ENCODE peak calls at places on chromosomes 1 and 21, in five cellular contexts. I is cardiac muscle cell; T is neural progenitor cell; U is CD8-positive, alpha-beta T cell; Y is upper lobe of right lung. G is an unnamed sample.

GRCh38 chr1:245742891-245743290 is 588.1 kb downstream of the KIF26B start:
- DNase-seq in I (no peak), T (peak; percentile 27), U (no peak), Y (no peak), G (no peak)

GRCh38 chr1:16162163-16162822 is 6.4 kb upstream of the EPHA2 start:
- DNase-seq in I (peak; percentile 52), T (peak; percentile 80), U (peak; percentile 50), Y (no peak), G (no peak)

GRCh38 chr1:90579212-90579802 is 137.8 kb downstream of the BARHL2 start:
- DNase-seq in I (peak; percentile 65), T (peak; percentile 59), U (no peak), Y (no peak), G (peak; percentile 24)

GRCh38 chr1:165075725-165076370 is 280.7 kb downstream of the LMX1A start:
- DNase-seq in I (peak; percentile 66), T (peak; percentile 60), U (no peak), Y (no peak), G (no peak)

GRCh38 chr1:243921113-243921512 is 71.1 kb upstream of the AKT3 start:
- DNase-seq in I (no peak), T (no peak), U (no peak), Y (no peak), G (no peak)

GRCh38 chr1:158025576-158026230 is 32.3 kb downstream of the KIRREL1 start:
- DNase-seq in I (no peak), T (peak; percentile 33), U (no peak), Y (no peak), G (no peak)

GRCh38 chr1:24930703-24931480 is 816 bp upstream of the RUNX3 start:
- DNase-seq in I (no peak), T (peak; percentile 21), U (no peak), Y (no peak), G (no peak)

GRCh38 chr1:18109756-18110597 is 2.4 kb downstream of the IGSF21 start:
- DNase-seq in I (peak; percentile 36), T (peak; percentile 87), U (no peak), Y (no peak), G (no peak)

GRCh38 chr1:10834770-10835412 is 38.4 kb upstream of the CASZ1 start:
- DNase-seq in I (no peak), T (no peak), U (no peak), Y (peak; percentile 47), G (no peak)

GRCh38 chr1:198042168-198042567 is 114.6 kb upstream of the NEK7 start:
- DNase-seq in I (no peak), T (no peak), U (no peak), Y (no peak), G (no peak)

GRCh38 chr21:34846601-34847112 is 177.9 kb downstream of the CLIC6 start:
- DNase-seq in I (peak; percentile 21), T (peak; percentile 51), U (no peak), Y (peak; percentile 70), G (no peak)

GRCh38 chr21:33268736-33269441 is 2.7 kb downstream of the IL10RB start:
- DNase-seq in I (no peak), T (no peak), U (no peak), Y (peak; percentile 94), G (no peak)

GRCh38 chr1:20708057-20708456 is 9.8 kb downstream of the KIF17 start:
- DNase-seq in I (no peak), T (no peak), U (no peak), Y (no peak), G (no peak)

GRCh38 chr1:51878307-51878615 is 266 bp downstream of the NRDC start:
- DNase-seq in I (no peak), T (no peak), U (no peak), Y (no peak), G (no peak)

GRCh38 chr21:36852293-36852692 is 114.2 kb downstream of the HLCS start:
- DNase-seq in I (no peak), T (no peak), U (no peak), Y (no peak), G (no peak)

GRCh38 chr1:23478896-23479790 is 4.8 kb downstream of the ASAP3 start:
- DNase-seq in I (peak; percentile 88), T (no peak), U (no peak), Y (peak; percentile 87), G (no peak)

GRCh38 chr1:9294910-9295636 is 2.4 kb downstream of the SPSB1 start:
- DNase-seq in I (no peak), T (no peak), U (no peak), Y (no peak), G (no peak)

GRCh38 chr1:30757196-30757949 is at the start of gene LAPTM5:
- DNase-seq in I (no peak), T (no peak), U (peak; percentile 32), Y (peak; percentile 90), G (no peak)

GRCh38 chr21:37982496-37983318 is 66.5 kb upstream of the KCNJ6 start:
- DNase-seq in I (no peak), T (no peak), U (no peak), Y (no peak), G (no peak)

GRCh38 chr1:19461352-19461645 is 24.0 kb downstream of the CAPZB start:
- DNase-seq in I (no peak), T (no peak), U (no peak), Y (no peak), G (no peak)
- H3K4me1 ChIP-seq in I (peaks cover 19% of the 10 kb centered on the region), T (peaks cover 56% of the 10 kb centered on the region), U (peaks cover 98% of the 10 kb centered on the region), Y (peaks cover 63% of the 10 kb centered on the region), G (peaks cover 79% of the 10 kb centered on the region)

DNA sequence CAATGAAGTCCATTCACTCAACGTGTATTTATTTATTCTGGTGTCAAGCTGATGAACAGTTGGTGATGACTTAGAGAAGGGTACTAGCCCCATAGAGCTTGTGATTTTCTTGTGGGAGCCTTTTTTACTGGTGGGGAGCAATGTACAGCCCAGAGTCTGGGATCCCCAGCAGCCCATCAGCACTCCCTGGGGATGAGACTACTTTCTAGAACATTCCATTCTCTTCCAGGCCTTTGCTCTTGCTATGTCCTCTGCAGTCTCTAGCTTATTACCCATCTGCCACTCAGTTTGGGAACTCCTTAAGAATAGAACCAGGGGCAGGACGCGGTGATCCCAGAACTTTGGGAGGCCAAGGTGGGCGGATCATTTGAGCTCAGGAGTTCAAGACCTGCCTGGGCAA is 11.5 kb downstream of the SLC2A1 start:
- DNase-seq in I (no peak), T (no peak), U (no peak), Y (no peak), G (no peak)
- H3K4me1 ChIP-seq in I (peaks cover 39% of the 10 kb centered on the region), T (peaks cover 46% of the 10 kb centered on the region), U (peaks cover 95% of the 10 kb centered on the region), Y (peaks cover 35% of the 10 kb centered on the region), G (peaks cover 42% of the 10 kb centered on the region)

DNA sequence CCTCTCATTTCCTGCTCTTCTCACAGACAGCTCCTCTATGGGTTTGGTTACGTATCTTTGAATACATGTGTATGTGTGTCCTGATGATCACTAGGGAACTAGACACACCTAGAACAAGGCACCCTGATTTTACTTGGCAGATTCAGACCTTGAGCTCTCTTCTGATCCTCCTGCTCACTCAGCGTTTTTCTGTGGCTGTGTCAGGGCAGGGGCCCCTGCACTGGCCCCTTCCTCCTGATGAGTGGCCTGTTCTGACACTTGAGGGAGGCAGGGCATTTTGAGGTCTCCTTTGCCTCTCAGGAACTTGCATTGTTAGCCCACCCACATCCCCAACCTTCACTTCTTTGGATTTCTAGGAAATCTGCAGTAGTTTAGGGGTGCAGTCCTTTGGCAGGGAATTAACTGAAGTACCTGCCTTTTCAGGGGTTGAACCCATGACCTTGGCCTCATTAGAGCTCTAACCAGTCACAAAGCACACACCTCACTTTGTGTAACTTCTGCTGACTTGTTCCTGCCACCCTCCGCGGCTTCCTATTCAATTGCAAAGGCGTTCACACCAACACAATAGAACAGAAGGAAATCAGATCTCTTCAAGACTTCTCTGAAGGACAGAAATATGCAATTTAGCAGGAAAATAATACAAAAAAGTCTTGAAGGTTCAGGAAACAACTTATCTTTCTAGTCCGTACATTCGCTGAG is 8.8 kb downstream of the SMYD2 start:
- DNase-seq in I (no peak), T (no peak), U (no peak), Y (no peak), G (no peak)
- H3K4me1 ChIP-seq in I (peaks cover 2% of the 10 kb centered on the region), T (peaks cover 11% of the 10 kb centered on the region), U (peaks cover 12% of the 10 kb centered on the region), Y (no peaks in the 10 kb centered on the region), G (no peaks in the 10 kb centered on the region)

DNA sequence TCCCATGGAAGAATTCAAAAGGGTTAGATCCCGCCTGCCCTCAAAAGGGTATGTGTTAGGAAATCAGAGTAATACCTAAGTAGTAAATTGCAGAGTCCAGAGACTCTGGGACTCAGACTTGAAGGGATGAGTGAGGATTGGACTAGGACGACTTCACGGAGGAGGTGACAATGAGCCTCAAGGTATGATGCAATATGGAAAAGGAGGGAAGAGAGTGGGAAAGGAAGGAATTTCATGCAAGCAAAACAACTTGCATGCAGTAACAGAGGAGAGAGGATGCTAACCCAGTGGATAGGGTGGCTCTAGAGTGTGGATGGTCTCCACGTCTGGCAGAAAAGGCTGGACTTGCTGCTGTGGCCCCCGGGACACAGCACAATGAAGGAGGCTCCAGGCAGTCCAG is 4.8 kb downstream of the CAPN2 start:
- DNase-seq in I (no peak), T (no peak), U (no peak), Y (no peak), G (no peak)
- H3K4me1 ChIP-seq in I (peaks cover 10% of the 10 kb centered on the region), T (peaks cover 16% of the 10 kb centered on the region), U (peaks cover 64% of the 10 kb centered on the region), Y (peaks cover 75% of the 10 kb centered on the region), G (peaks cover 42% of the 10 kb centered on the region)

DNA sequence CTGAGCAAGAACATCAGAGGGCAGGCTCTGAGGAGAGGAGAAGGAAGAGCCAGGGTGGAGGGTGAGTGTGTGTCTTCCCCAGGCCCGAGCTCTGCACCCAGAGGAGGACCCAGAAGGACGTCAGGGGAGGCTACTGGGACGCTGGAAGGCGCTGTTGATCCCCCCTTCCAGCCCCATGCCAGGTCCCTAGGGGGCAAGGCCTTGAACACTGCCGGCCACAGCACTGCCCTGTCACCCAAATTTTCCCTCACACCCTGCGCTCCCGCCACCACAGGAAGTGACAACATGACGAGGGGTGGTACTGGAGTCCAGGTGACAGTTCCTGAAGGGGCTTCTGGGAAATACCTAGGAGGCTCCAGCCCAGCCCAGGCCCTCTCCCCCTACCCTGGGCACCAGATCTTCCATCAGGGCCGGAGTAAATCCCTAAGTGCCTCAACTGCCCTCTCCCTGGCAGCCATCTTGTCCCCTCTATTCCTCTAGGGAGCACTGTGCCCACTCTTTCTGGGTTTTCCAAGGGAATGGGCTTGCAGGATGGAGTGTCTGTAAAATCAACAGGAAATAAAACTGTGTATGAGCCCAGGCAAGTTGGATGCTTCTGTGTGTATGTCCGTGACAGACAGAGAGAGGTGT is 17.1 kb downstream of the BCAN start:
- DNase-seq in I (no peak), T (no peak), U (no peak), Y (no peak), G (no peak)
- H3K4me1 ChIP-seq in I (peaks cover 46% of the 10 kb centered on the region), T (peaks cover 47% of the 10 kb centered on the region), U (peaks cover 44% of the 10 kb centered on the region), Y (peaks cover 58% of the 10 kb centered on the region), G (peaks cover 50% of the 10 kb centered on the region)

DNA sequence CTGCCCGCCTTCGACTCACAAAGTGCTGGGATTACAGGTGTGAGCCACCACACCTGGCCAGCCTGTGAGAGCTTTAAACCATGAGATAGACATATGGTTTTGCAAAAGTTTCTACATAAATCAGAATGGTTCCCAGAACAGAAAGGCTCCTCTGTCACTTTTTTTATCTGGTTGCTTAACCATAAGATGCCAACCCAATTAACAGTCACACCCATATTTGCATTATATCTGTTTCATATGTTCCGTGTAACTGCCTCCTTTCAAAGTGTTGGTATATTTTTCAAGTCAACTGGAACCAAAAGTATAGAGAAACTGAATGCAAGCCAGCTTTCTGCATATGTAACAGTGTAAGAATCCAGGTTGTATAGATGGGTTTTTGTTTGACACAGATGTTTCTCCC is 23.7 kb upstream of the RCC1 start:
- DNase-seq in I (no peak), T (no peak), U (no peak), Y (no peak), G (no peak)
- H3K4me1 ChIP-seq in I (no peaks in the 10 kb centered on the region), T (no peaks in the 10 kb centered on the region), U (no peaks in the 10 kb centered on the region), Y (no peaks in the 10 kb centered on the region), G (no peaks in the 10 kb centered on the region)

G was measured in Panc1.